ENCODE peak calls at places on chromosomes 4 and X, in nine cellular contexts. E, Y, R, K, V, X, U, C and P are unnamed samples.

GRCh38 chr4:167020410-167020809 is 213.9 kb downstream of the SPOCK3 start:
- DNase-seq in E (peak; percentile 31), Y (no peak), R (peak; percentile 1), K (no peak), V (no peak), X (no peak), U (no peak), C (no peak), P (peak; percentile 3)

GRCh38 chr4:147822128-147822527 is 90.2 kb downstream of the ARHGAP10 start:
- DNase-seq in E (no peak), Y (no peak), R (no peak), K (no peak), V (no peak), X (no peak), U (no peak), C (no peak), P (peak; percentile 27)

GRCh38 chr4:107562306-107562705 is 157.7 kb downstream of the PAPSS1 start:
- DNase-seq in E (no peak), Y (no peak), R (no peak), K (no peak), V (no peak), X (no peak), U (no peak), C (no peak), P (no peak)

GRCh38 chr4:3285558-3286334 is 7.1 kb upstream of the RGS12 start:
- DNase-seq in E (no peak), Y (no peak), R (peak; percentile 64), K (no peak), V (no peak), X (no peak), U (no peak), C (no peak), P (peak; percentile 88)

GRCh38 chr4:149176019-149176418 is 639.6 kb downstream of the IQCM start:
- DNase-seq in E (no peak), Y (no peak), R (peak; percentile 50), K (no peak), V (no peak), X (no peak), U (no peak), C (peak; percentile 23), P (no peak)

GRCh38 chr4:112312610-112313239 is 15.6 kb downstream of the ALPK1 start:
- DNase-seq in E (no peak), Y (no peak), R (no peak), K (peak; percentile 33), V (no peak), X (no peak), U (peak; percentile 65), C (no peak), P (no peak)

GRCh38 chrX:87805829-87806490 is 288.4 kb downstream of the KLHL4 start:
- DNase-seq in E (no peak), Y (no peak), R (peak; percentile 38), K (no peak), V (no peak), X (no peak), U (no peak), C (no peak), P (no peak)

GRCh38 chr4:4521069-4521468 is 20.8 kb downstream of the STX18 start:
- DNase-seq in E (no peak), Y (no peak), R (no peak), K (no peak), V (no peak), X (no peak), U (no peak), C (no peak), P (no peak)

GRCh38 chr4:117324851-117325491 is 239.6 kb upstream of the TRAM1L1 start:
- DNase-seq in E (no peak), Y (no peak), R (no peak), K (no peak), V (no peak), X (no peak), U (no peak), C (no peak), P (peak; percentile 2)

GRCh38 chrX:1657367-1658082 is 42.7 kb downstream of the ASMT start:
- DNase-seq in E (no peak), Y (peak; percentile 92), R (peak; percentile 72), K (peak; percentile 58), V (peak; percentile 28), X (no peak), U (peak; percentile 80), C (peak; percentile 59), P (peak; percentile 51)